ENCODE peak calls at places on chromosomes 5 and 9, in four cellular contexts. U is HL-60, S is uterus, B is adrenal gland. Y is an unnamed sample.

GRCh38 chr5:139738193-139738592 is 57.4 kb upstream of the PSD2 start:
- DNase-seq in U (no peak), S (no peak), B (no peak), Y (no peak)

GRCh38 chr9:134964686-134965085 is 47.0 kb upstream of the FCN1 start:
- DNase-seq in U (no peak), S (no peak), B (no peak), Y (no peak)

GRCh38 chr5:171450423-171451246 is 31.2 kb downstream of the FGF18 start:
- DNase-seq in U (no peak), S (peak), B (peak), Y (peak)

GRCh38 chr5:157550668-157551067 is 24.9 kb downstream of the ADAM19 start:
- DNase-seq in U (no peak), S (no peak), B (no peak), Y (no peak)

GRCh38 chr5:169754737-169755136 is 117.7 kb downstream of the DOCK2 start:
- DNase-seq in U (no peak), S (no peak), B (no peak), Y (no peak)

GRCh38 chr5:157892974-157893373 is 34.0 kb upstream of the CLINT1 start:
- DNase-seq in U (no peak), S (no peak), B (no peak), Y (no peak)

GRCh38 chr5:94402096-94402495 is 216.3 kb downstream of the KIAA0825 start:
- DNase-seq in U (no peak), S (no peak), B (no peak), Y (no peak)

GRCh38 chr5:35876922-35877321 is 20.2 kb downstream of the IL7R start:
- DNase-seq in U (no peak), S (no peak), B (no peak), Y (no peak)

GRCh38 chr9:89357331-89358197 is 39.3 kb downstream of the SECISBP2 start:
- DNase-seq in U (no peak), S (no peak), B (peak), Y (no peak)

GRCh38 chr9:127305450-127306226 is 41.1 kb downstream of the GARNL3 start:
- DNase-seq in U (no peak), S (no peak), B (no peak), Y (no peak)

GRCh38 chr9:90393355-90394152 is 249.1 kb downstream of the DIRAS2 start:
- DNase-seq in U (no peak), S (no peak), B (no peak), Y (no peak)

GRCh38 chr9:32378993-32379729 is 5.3 kb upstream of the ACO1 start:
- DNase-seq in U (peak), S (no peak), B (peak), Y (no peak)

DNA sequence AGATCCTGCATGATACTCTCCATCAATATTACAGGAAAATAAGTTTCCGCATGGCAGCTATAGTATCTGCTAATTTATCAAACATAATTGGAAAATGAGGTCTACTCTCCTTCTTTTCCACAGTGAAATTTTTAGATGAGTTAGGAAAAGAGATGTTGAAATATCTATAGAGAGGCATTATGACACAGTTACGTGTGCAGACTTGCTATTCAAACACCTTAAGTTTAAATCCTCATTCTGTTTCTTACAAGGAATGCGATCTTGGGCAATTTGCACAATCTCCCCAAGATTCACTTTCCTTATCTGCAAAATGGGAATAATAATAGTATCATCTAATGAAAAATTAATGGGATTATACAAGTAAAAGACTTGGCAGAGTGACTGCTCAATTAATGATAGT is 91.7 kb upstream of the SLCO6A1 start:
- DNase-seq in U (no peak), S (no peak), B (no peak), Y (no peak)
- H3K4me3 ChIP-seq in U (no peak), S (no peak), B (no peak), Y (no peak)

GRCh38 chr5:141525659-141526058 is 36.8 kb downstream of the PCDHGC5 start:
- DNase-seq in U (no peak), S (no peak), B (no peak), Y (peak)

GRCh38 chr5:141523991-141524390 is 35.1 kb downstream of the PCDHGC5 start:
- DNase-seq in U (no peak), S (no peak), B (no peak), Y (no peak)

GRCh38 chr5:141521244-141521781 is 32.4 kb downstream of the PCDHGC5 start:
- DNase-seq in U (peak), S (no peak), B (no peak), Y (no peak)

GRCh38 chr5:141522301-141522700 is 33.4 kb downstream of the PCDHGC5 start:
- DNase-seq in U (no peak), S (no peak), B (no peak), Y (no peak)

DNA sequence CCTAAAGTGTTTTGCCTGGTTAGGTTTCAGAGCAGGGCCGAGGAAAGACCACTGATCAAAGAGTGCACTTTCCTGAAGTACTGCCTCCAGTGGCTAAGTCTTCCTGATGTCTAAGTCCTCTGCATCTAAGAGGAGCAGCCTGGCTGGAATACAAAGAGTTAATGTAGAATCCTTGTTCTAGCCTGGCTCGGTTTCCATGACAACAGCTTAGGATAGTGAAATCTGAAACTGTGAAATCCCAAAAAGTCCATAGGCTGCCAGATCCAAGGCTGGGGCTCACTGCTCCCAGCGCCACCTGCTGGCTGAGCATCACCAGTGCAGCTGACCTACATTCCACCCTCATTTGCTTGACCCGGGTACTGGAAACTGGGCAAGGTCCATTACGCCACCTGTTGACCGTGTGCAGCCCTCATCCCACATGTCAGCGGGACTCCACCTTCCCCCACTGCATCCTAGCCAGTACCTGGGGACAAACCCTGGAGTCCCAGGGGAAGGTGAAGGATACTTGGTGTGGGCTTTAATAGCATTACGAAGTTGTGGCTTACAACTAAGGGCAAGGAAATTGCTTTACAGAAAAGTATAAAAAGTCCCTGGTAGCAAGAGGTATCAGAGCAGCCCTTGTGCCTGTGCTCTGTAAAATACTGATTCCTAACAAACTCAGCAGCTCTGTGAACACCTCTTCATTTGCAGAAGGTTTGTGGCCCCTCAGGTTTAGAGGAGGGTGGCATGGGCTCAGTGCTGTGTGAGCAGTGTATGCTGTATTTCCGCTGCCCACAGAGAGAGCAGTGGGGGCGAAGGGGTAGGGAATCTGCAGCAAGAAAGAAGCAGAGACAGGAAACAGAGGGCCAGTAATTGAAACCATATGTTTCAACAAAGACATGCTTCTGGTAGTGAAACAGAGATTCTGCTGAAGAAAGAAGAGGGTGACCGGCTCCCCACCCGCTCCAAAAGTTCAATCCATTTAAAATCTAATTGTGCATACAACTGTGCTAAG is 36.0 kb downstream of the PCDHGC5 start:
- DNase-seq in U (peak), S (peak), B (peak), Y (peak)
- H3K4me3 ChIP-seq in U (no peak), S (no peak), B (no peak), Y (no peak)

GRCh38 chr9:121183666-121184423 is 17.8 kb downstream of the RAB14 start:
- DNase-seq in U (no peak), S (no peak), B (no peak), Y (no peak)

GRCh38 chr9:121184463-121184862 is 17.2 kb downstream of the RAB14 start:
- DNase-seq in U (no peak), S (no peak), B (no peak), Y (no peak)

GRCh38 chr9:121185774-121186403 is 15.8 kb downstream of the RAB14 start:
- DNase-seq in U (no peak), S (no peak), B (no peak), Y (no peak)

GRCh38 chr9:121182976-121183375 is 18.7 kb downstream of the RAB14 start:
- DNase-seq in U (no peak), S (no peak), B (no peak), Y (no peak)

GRCh38 chr9:121185178-121185745 is 16.4 kb downstream of the RAB14 start:
- DNase-seq in U (no peak), S (no peak), B (no peak), Y (no peak)
- H3K4me3 ChIP-seq in U (no peak), S (no peak), B (no peak), Y (no peak)

GRCh38 chr5:78496373-78496772 is 136.0 kb downstream of the SCAMP1 start:
- DNase-seq in U (no peak), S (no peak), B (no peak), Y (no peak)
- H3K4me3 ChIP-seq in U (no peak), S (no peak), B (no peak), Y (no peak)

GRCh38 chr9:8599937-8600336 is 800.4 kb upstream of the DMAC1 start:
- DNase-seq in U (no peak), S (no peak), B (no peak), Y (no peak)
- H3K4me3 ChIP-seq in U (no peak), S (no peak), B (no peak), Y (no peak)

GRCh38 chr5:14141764-14142163 is 1.4 kb upstream of the TRIO start:
- DNase-seq in U (no peak), S (no peak), B (no peak), Y (no peak)
- H3K4me3 ChIP-seq in U (no peak), S (no peak), B (no peak), Y (no peak)